ENCODE peak calls at places on chromosome 10, in ten cellular contexts. One of them, this sample, is unnamed.

GRCh38 chr10:5461914-5462840 is 37.2 kb downstream of the CALML5 start:
- DNase-seq in neuronal stem cell: no peak
- DNase-seq in SK-N-SH: no peak
- DNase-seq in tibial nerve: no peak
- DNase-seq in CD4-positive, alpha-beta memory T cell: no peak
- DNase-seq in CD8-positive, alpha-beta T cell: no peak
- DNase-seq in A549: no peak
- DNase-seq in ovary: no peak
- DNase-seq in psoas muscle: no peak
- DNase-seq in neural progenitor cell: no peak
- DNase-seq in this sample: no peak

GRCh38 chr10:33241351-33241750 is 93.1 kb downstream of the NRP1 start:
- DNase-seq in neuronal stem cell: no peak
- DNase-seq in SK-N-SH: no peak
- DNase-seq in tibial nerve: no peak
- DNase-seq in CD4-positive, alpha-beta memory T cell: no peak
- DNase-seq in CD8-positive, alpha-beta T cell: no peak
- DNase-seq in A549: no peak
- DNase-seq in ovary: no peak
- DNase-seq in psoas muscle: no peak
- DNase-seq in neural progenitor cell: no peak
- DNase-seq in this sample: no peak

GRCh38 chr10:118840071-118840775 is 85.5 kb upstream of the CACUL1 start:
- DNase-seq in neuronal stem cell: no peak
- DNase-seq in SK-N-SH: no peak
- DNase-seq in tibial nerve: no peak
- DNase-seq in CD4-positive, alpha-beta memory T cell: no peak
- DNase-seq in CD8-positive, alpha-beta T cell: no peak
- DNase-seq in A549: no peak
- DNase-seq in ovary: no peak
- DNase-seq in psoas muscle: no peak
- DNase-seq in neural progenitor cell: no peak
- DNase-seq in this sample: no peak

GRCh38 chr10:6347391-6347951 is 144.7 kb downstream of the PFKFB3 start:
- DNase-seq in neuronal stem cell: no peak
- DNase-seq in SK-N-SH: no peak
- DNase-seq in tibial nerve: no peak
- DNase-seq in CD4-positive, alpha-beta memory T cell: no peak
- DNase-seq in CD8-positive, alpha-beta T cell: peak; percentile 18
- DNase-seq in A549: no peak
- DNase-seq in ovary: no peak
- DNase-seq in psoas muscle: no peak
- DNase-seq in neural progenitor cell: no peak
- DNase-seq in this sample: no peak

GRCh38 chr10:50622497-50623298 is 1.1 kb downstream of the SGMS1 start:
- DNase-seq in neuronal stem cell: peak; percentile 24
- DNase-seq in SK-N-SH: peak; percentile 50
- DNase-seq in tibial nerve: no peak
- DNase-seq in CD4-positive, alpha-beta memory T cell: peak; percentile 42
- DNase-seq in CD8-positive, alpha-beta T cell: peak; percentile 8
- DNase-seq in A549: peak; percentile 17
- DNase-seq in ovary: peak; percentile 66
- DNase-seq in psoas muscle: peak; percentile 43
- DNase-seq in neural progenitor cell: peak; percentile 67
- DNase-seq in this sample: peak; percentile 73

GRCh38 chr10:24723386-24723787 is 300 bp downstream of the ARHGAP21 start:
- DNase-seq in neuronal stem cell: peak; percentile 64
- DNase-seq in SK-N-SH: peak; percentile 76
- DNase-seq in tibial nerve: no peak
- DNase-seq in CD4-positive, alpha-beta memory T cell: peak; percentile 16
- DNase-seq in CD8-positive, alpha-beta T cell: no peak
- DNase-seq in A549: no peak
- DNase-seq in ovary: peak; percentile 39
- DNase-seq in psoas muscle: peak; percentile 53
- DNase-seq in neural progenitor cell: peak; percentile 88
- DNase-seq in this sample: no peak

GRCh38 chr10:114285961-114286441 is 46.9 kb downstream of the VWA2 start:
- DNase-seq in neuronal stem cell: no peak
- DNase-seq in SK-N-SH: no peak
- DNase-seq in tibial nerve: no peak
- DNase-seq in CD4-positive, alpha-beta memory T cell: no peak
- DNase-seq in CD8-positive, alpha-beta T cell: no peak
- DNase-seq in A549: no peak
- DNase-seq in ovary: no peak
- DNase-seq in psoas muscle: no peak
- DNase-seq in neural progenitor cell: no peak
- DNase-seq in this sample: no peak

GRCh38 chr10:75272896-75273295 is 37.1 kb upstream of the COMTD1 start:
- DNase-seq in neuronal stem cell: no peak
- DNase-seq in SK-N-SH: no peak
- DNase-seq in tibial nerve: no peak
- DNase-seq in CD4-positive, alpha-beta memory T cell: no peak
- DNase-seq in CD8-positive, alpha-beta T cell: no peak
- DNase-seq in A549: peak; percentile 18
- DNase-seq in ovary: no peak
- DNase-seq in psoas muscle: no peak
- DNase-seq in neural progenitor cell: no peak
- DNase-seq in this sample: no peak

GRCh38 chr10:100970076-100970913 is 991 bp downstream of the SEMA4G start:
- DNase-seq in neuronal stem cell: no peak
- DNase-seq in SK-N-SH: peak; percentile 70
- DNase-seq in tibial nerve: no peak
- DNase-seq in CD4-positive, alpha-beta memory T cell: peak; percentile 25
- DNase-seq in CD8-positive, alpha-beta T cell: no peak
- DNase-seq in A549: peak; percentile 45
- DNase-seq in ovary: peak; percentile 47
- DNase-seq in psoas muscle: no peak
- DNase-seq in neural progenitor cell: peak; percentile 42
- DNase-seq in this sample: peak; percentile 44

GRCh38 chr10:89665302-89665701 is 20.3 kb upstream of the PANK1 start:
- DNase-seq in neuronal stem cell: no peak
- DNase-seq in SK-N-SH: no peak
- DNase-seq in tibial nerve: no peak
- DNase-seq in CD4-positive, alpha-beta memory T cell: no peak
- DNase-seq in CD8-positive, alpha-beta T cell: no peak
- DNase-seq in A549: no peak
- DNase-seq in ovary: no peak
- DNase-seq in psoas muscle: no peak
- DNase-seq in neural progenitor cell: no peak
- DNase-seq in this sample: no peak

GRCh38 chr10:88104213-88104612 is 240.8 kb downstream of the PTEN start:
- DNase-seq in neuronal stem cell: no peak
- DNase-seq in SK-N-SH: no peak
- DNase-seq in tibial nerve: no peak
- DNase-seq in CD4-positive, alpha-beta memory T cell: no peak
- DNase-seq in CD8-positive, alpha-beta T cell: no peak
- DNase-seq in A549: no peak
- DNase-seq in ovary: no peak
- DNase-seq in psoas muscle: no peak
- DNase-seq in neural progenitor cell: no peak
- DNase-seq in this sample: no peak

GRCh38 chr10:71590786-71591350 is 128.7 kb downstream of the C10orf105 start:
- DNase-seq in neuronal stem cell: no peak
- DNase-seq in SK-N-SH: no peak
- DNase-seq in tibial nerve: no peak
- DNase-seq in CD4-positive, alpha-beta memory T cell: no peak
- DNase-seq in CD8-positive, alpha-beta T cell: no peak
- DNase-seq in A549: no peak
- DNase-seq in ovary: no peak
- DNase-seq in psoas muscle: no peak
- DNase-seq in neural progenitor cell: no peak
- DNase-seq in this sample: no peak

GRCh38 chr10:10462116-10462515 is 555.6 kb upstream of the CELF2 start:
- DNase-seq in neuronal stem cell: no peak
- DNase-seq in SK-N-SH: no peak
- DNase-seq in tibial nerve: no peak
- DNase-seq in CD4-positive, alpha-beta memory T cell: no peak
- DNase-seq in CD8-positive, alpha-beta T cell: no peak
- DNase-seq in A549: no peak
- DNase-seq in ovary: no peak
- DNase-seq in psoas muscle: no peak
- DNase-seq in neural progenitor cell: peak; percentile 34
- DNase-seq in this sample: no peak

GRCh38 chr10:30254926-30255325 is 94.2 kb downstream of the MTPAP start:
- DNase-seq in neuronal stem cell: no peak
- DNase-seq in SK-N-SH: no peak
- DNase-seq in tibial nerve: no peak
- DNase-seq in CD4-positive, alpha-beta memory T cell: no peak
- DNase-seq in CD8-positive, alpha-beta T cell: no peak
- DNase-seq in A549: no peak
- DNase-seq in ovary: no peak
- DNase-seq in psoas muscle: no peak
- DNase-seq in neural progenitor cell: no peak
- DNase-seq in this sample: no peak

GRCh38 chr10:24962998-24963397 is 10.6 kb upstream of the PRTFDC1 start:
- DNase-seq in neuronal stem cell: no peak
- DNase-seq in SK-N-SH: no peak
- DNase-seq in tibial nerve: no peak
- DNase-seq in CD4-positive, alpha-beta memory T cell: no peak
- DNase-seq in CD8-positive, alpha-beta T cell: no peak
- DNase-seq in A549: peak; percentile 37
- DNase-seq in ovary: no peak
- DNase-seq in psoas muscle: no peak
- DNase-seq in neural progenitor cell: no peak
- DNase-seq in this sample: no peak

GRCh38 chr10:68989317-68989990 is 851 bp downstream of the KIFBP start:
- DNase-seq in neuronal stem cell: no peak
- DNase-seq in SK-N-SH: no peak
- DNase-seq in tibial nerve: no peak
- DNase-seq in CD4-positive, alpha-beta memory T cell: no peak
- DNase-seq in CD8-positive, alpha-beta T cell: no peak
- DNase-seq in A549: no peak
- DNase-seq in ovary: no peak
- DNase-seq in psoas muscle: no peak
- DNase-seq in neural progenitor cell: no peak
- DNase-seq in this sample: no peak

GRCh38 chr10:70776455-70777005 is 8.6 kb downstream of the TBATA start:
- DNase-seq in neuronal stem cell: no peak
- DNase-seq in SK-N-SH: no peak
- DNase-seq in tibial nerve: no peak
- DNase-seq in CD4-positive, alpha-beta memory T cell: no peak
- DNase-seq in CD8-positive, alpha-beta T cell: no peak
- DNase-seq in A549: no peak
- DNase-seq in ovary: no peak
- DNase-seq in psoas muscle: no peak
- DNase-seq in neural progenitor cell: no peak
- DNase-seq in this sample: no peak

GRCh38 chr10:4561301-4561700 is 264.7 kb upstream of the AKR1E2 start:
- DNase-seq in neuronal stem cell: no peak
- DNase-seq in SK-N-SH: no peak
- DNase-seq in tibial nerve: no peak
- DNase-seq in CD4-positive, alpha-beta memory T cell: no peak
- DNase-seq in CD8-positive, alpha-beta T cell: no peak
- DNase-seq in A549: no peak
- DNase-seq in ovary: no peak
- DNase-seq in psoas muscle: no peak
- DNase-seq in neural progenitor cell: no peak
- DNase-seq in this sample: no peak

DNA sequence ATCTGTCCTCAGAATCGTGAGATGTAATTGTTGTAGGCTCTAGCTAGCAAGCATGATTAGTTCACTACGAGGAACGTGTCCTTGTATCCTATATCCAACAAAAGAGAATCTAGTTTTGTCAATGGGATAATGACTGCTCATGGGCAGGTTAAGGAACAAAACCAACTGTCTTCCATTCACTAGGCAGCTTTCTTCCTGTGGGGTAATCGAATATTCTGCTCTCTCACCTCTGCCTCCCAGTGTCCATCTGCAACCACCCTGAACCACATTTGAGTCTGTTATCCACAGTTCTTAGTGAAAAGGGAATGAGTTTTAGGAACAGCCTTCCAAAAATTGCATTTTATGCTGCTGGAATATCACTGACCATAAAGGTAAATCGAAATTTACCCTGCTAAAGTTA is 247.2 kb downstream of the PARD3 start:
- DNase-seq in neuronal stem cell: no peak
- DNase-seq in SK-N-SH: no peak
- DNase-seq in tibial nerve: no peak
- DNase-seq in CD4-positive, alpha-beta memory T cell: no peak
- DNase-seq in CD8-positive, alpha-beta T cell: no peak
- DNase-seq in A549: no peak
- DNase-seq in ovary: no peak
- DNase-seq in psoas muscle: no peak
- DNase-seq in neural progenitor cell: peak; percentile 22
- DNase-seq in this sample: no peak
- H3K27ac ChIP-seq in neuronal stem cell: no peak overlapping the region
- H3K27ac ChIP-seq in SK-N-SH: no peak overlapping the region
- H3K27ac ChIP-seq in tibial nerve: no peak overlapping the region
- H3K27ac ChIP-seq in CD4-positive, alpha-beta memory T cell: no peak overlapping the region
- H3K27ac ChIP-seq in CD8-positive, alpha-beta T cell: no peak overlapping the region
- H3K27ac ChIP-seq in A549: peak overlapping the region; percentile 42
- H3K27ac ChIP-seq in ovary: no peak overlapping the region
- H3K27ac ChIP-seq in psoas muscle: no peak overlapping the region
- H3K27ac ChIP-seq in neural progenitor cell: no peak overlapping the region
- H3K27ac ChIP-seq in this sample: no peak overlapping the region

DNA sequence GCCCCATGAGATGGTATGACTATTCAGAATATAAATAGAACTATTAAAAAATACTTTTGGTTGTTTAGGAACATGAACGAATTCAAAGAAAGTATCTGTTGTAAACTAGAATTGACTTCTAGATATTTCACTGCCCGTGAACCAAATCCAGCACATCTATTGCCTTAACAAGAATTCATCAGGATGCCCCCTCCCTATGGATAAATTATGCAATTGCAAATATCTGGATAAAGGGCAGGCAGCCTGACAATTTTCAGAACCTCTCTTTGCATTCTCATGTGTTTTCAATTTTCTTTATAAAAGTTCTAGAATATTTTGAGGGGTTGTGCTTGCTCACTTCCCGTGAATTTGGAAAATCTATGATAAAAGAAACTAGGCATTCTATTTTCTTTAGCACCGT is 822.1 kb upstream of the SORCS1 start:
- DNase-seq in neuronal stem cell: no peak
- DNase-seq in SK-N-SH: no peak
- DNase-seq in tibial nerve: no peak
- DNase-seq in CD4-positive, alpha-beta memory T cell: no peak
- DNase-seq in CD8-positive, alpha-beta T cell: no peak
- DNase-seq in A549: no peak
- DNase-seq in ovary: no peak
- DNase-seq in psoas muscle: no peak
- DNase-seq in neural progenitor cell: no peak
- DNase-seq in this sample: no peak
- H3K9me3 ChIP-seq in neuronal stem cell: no peaks in the 10 kb centered on the region
- H3K9me3 ChIP-seq in SK-N-SH: no peaks in the 10 kb centered on the region
- H3K9me3 ChIP-seq in tibial nerve: no peaks in the 10 kb centered on the region
- H3K9me3 ChIP-seq in CD4-positive, alpha-beta memory T cell: no peaks in the 10 kb centered on the region
- H3K9me3 ChIP-seq in CD8-positive, alpha-beta T cell: no peaks in the 10 kb centered on the region
- H3K9me3 ChIP-seq in A549: no peaks in the 10 kb centered on the region
- H3K9me3 ChIP-seq in ovary: no peaks in the 10 kb centered on the region
- H3K9me3 ChIP-seq in psoas muscle: no peaks in the 10 kb centered on the region
- H3K9me3 ChIP-seq in neural progenitor cell: no peaks in the 10 kb centered on the region
- H3K9me3 ChIP-seq in this sample: no peaks in the 10 kb centered on the region

GRCh38 chr10:132571565-132572544 is 34.3 kb downstream of the INPP5A start:
- DNase-seq in neuronal stem cell: peak; percentile 15
- DNase-seq in SK-N-SH: peak; percentile 65
- DNase-seq in tibial nerve: no peak
- DNase-seq in CD4-positive, alpha-beta memory T cell: no peak
- DNase-seq in CD8-positive, alpha-beta T cell: peak; percentile 42
- DNase-seq in A549: peak; percentile 75
- DNase-seq in ovary: peak; percentile 46
- DNase-seq in psoas muscle: peak; percentile 61
- DNase-seq in neural progenitor cell: peak; percentile 49
- DNase-seq in this sample: no peak
- H3K4me1 ChIP-seq in neuronal stem cell: peaks cover 26% of the 10 kb centered on the region
- H3K4me1 ChIP-seq in SK-N-SH: peaks cover 27% of the 10 kb centered on the region
- H3K4me1 ChIP-seq in tibial nerve: no peaks in the 10 kb centered on the region
- H3K4me1 ChIP-seq in CD4-positive, alpha-beta memory T cell: peaks cover 31% of the 10 kb centered on the region
- H3K4me1 ChIP-seq in CD8-positive, alpha-beta T cell: peaks cover 36% of the 10 kb centered on the region
- H3K4me1 ChIP-seq in A549: peaks cover 42% of the 10 kb centered on the region
- H3K4me1 ChIP-seq in ovary: peaks cover 25% of the 10 kb centered on the region
- H3K4me1 ChIP-seq in psoas muscle: peaks cover 35% of the 10 kb centered on the region
- H3K4me1 ChIP-seq in neural progenitor cell: peaks cover 19% of the 10 kb centered on the region
- H3K4me1 ChIP-seq in this sample: peaks cover 34% of the 10 kb centered on the region

GRCh38 chr10:127990846-127991542 is 84.1 kb downstream of the PTPRE start:
- DNase-seq in neuronal stem cell: no peak
- DNase-seq in SK-N-SH: no peak
- DNase-seq in tibial nerve: no peak
- DNase-seq in CD4-positive, alpha-beta memory T cell: peak; percentile 44
- DNase-seq in CD8-positive, alpha-beta T cell: peak; percentile 7
- DNase-seq in A549: peak; percentile 22
- DNase-seq in ovary: no peak
- DNase-seq in psoas muscle: no peak
- DNase-seq in neural progenitor cell: no peak
- DNase-seq in this sample: no peak
- H3K27ac ChIP-seq in neuronal stem cell: no peak overlapping the region
- H3K27ac ChIP-seq in SK-N-SH: peak overlapping the region; percentile 91
- H3K27ac ChIP-seq in tibial nerve: peak overlapping the region; percentile 84
- H3K27ac ChIP-seq in CD4-positive, alpha-beta memory T cell: peak overlapping the region; percentile 3
- H3K27ac ChIP-seq in CD8-positive, alpha-beta T cell: no peak overlapping the region
- H3K27ac ChIP-seq in A549: peak overlapping the region; percentile 84
- H3K27ac ChIP-seq in ovary: no peak overlapping the region
- H3K27ac ChIP-seq in psoas muscle: peak overlapping the region; percentile 40
- H3K27ac ChIP-seq in neural progenitor cell: no peak overlapping the region
- H3K27ac ChIP-seq in this sample: peak overlapping the region; percentile 47